ENCODE peak calls at places on chromosomes 1 and 21, in six cellular contexts. T is K562, W is GM12891, G is GM12878, J is HepG2, I is SK-N-SH. U is an unnamed sample.
A peak's percentile ranks its signal among the peaks of the same experiment; 100 is the strongest.

GRCh38 chr1:229406798-229407197 is 27.1 kb downstream of the ACTA1 start:
- DNase-seq in W (no peak), G (no peak), T (no peak), I (no peak), J (peak; percentile 89), U (no peak)

GRCh38 chr1:179953974-179954493 is 576 bp upstream of the CEP350 start:
- DNase-seq in G (no peak), J (peak; percentile 49), I (peak; percentile 37), W (no peak), T (peak; percentile 19), U (no peak)

GRCh38 chr1:179077396-179077795 is 4.5 kb upstream of the TOR3A start:
- DNase-seq in T (no peak), W (no peak), I (no peak), J (no peak), G (no peak), U (no peak)

GRCh38 chr1:241457421-241457820 is 62.1 kb downstream of the FH start:
- DNase-seq in I (no peak), W (no peak), J (no peak), T (no peak), G (no peak), U (no peak)

GRCh38 chr1:77553568-77554291 is 128.7 kb downstream of the ZZZ3 start:
- DNase-seq in W (no peak), I (no peak), T (no peak), J (no peak), G (no peak), U (no peak)

GRCh38 chr1:57550092-57550491 is 126.2 kb upstream of the DAB1 start:
- DNase-seq in I (no peak), W (no peak), J (no peak), G (no peak), T (no peak), U (no peak)

GRCh38 chr21:42056468-42056867 is 14.6 kb upstream of the UMODL1 start:
- DNase-seq in J (no peak), T (no peak), I (no peak), W (no peak), G (no peak), U (no peak)

GRCh38 chr1:25100151-25100841 is 132.0 kb downstream of the SYF2 start:
- DNase-seq in T (no peak), W (no peak), I (no peak), G (no peak), J (no peak), U (no peak)

GRCh38 chr1:218553197-218553596 is 208.1 kb downstream of the TGFB2 start:
- DNase-seq in J (no peak), I (no peak), W (no peak), T (peak; percentile 28), G (no peak), U (no peak)

GRCh38 chr1:33015216-33015615 is 21.5 kb downstream of the AK2 start:
- DNase-seq in G (no peak), T (no peak), I (no peak), W (no peak), J (no peak), U (no peak)

GRCh38 chr1:229440821-229441537 is 7.1 kb upstream of the ACTA1 start:
- DNase-seq in T (no peak), W (no peak), J (no peak), I (no peak), G (peak; percentile 88), U (no peak)

GRCh38 chr1:8312235-8313218 is 5.4 kb upstream of the SLC45A1 start:
- DNase-seq in J (peak; percentile 51), W (no peak), I (no peak), G (no peak), T (no peak), U (no peak)

GRCh38 chr1:25197982-25198681 is 34.2 kb downstream of the SYF2 start:
- DNase-seq in G (no peak), T (no peak), J (peak; percentile 82), I (no peak), W (no peak), U (no peak)

GRCh38 chr1:162020145-162020544 is 3.5 kb downstream of the OLFML2B start:
- DNase-seq in J (no peak), I (no peak), T (no peak), W (no peak), G (no peak), U (no peak)

GRCh38 chr21:37072239-37072987 is 458 bp downstream of the PIGP start:
- DNase-seq in J (no peak), I (no peak), T (peak; percentile 76), G (no peak), W (peak; percentile 43), U (peak; percentile 46)

GRCh38 chr1:201329801-201330200 is 46.5 kb downstream of the PKP1 start:
- DNase-seq in J (no peak), W (no peak), G (no peak), T (no peak), I (no peak), U (no peak)

GRCh38 chr1:48610628-48611542 is 138.9 kb upstream of the SPATA6 start:
- DNase-seq in G (no peak), J (no peak), I (peak; percentile 34), W (no peak), T (no peak), U (no peak)

GRCh38 chr1:237672748-237673147 is 218.0 kb downstream of the ZP4 start:
- DNase-seq in T (no peak), W (no peak), J (no peak), G (no peak), I (peak; percentile 39), U (no peak)
- TF ChIP-seq TAF1 in T (no peak), W (no peak), J (no peak), G (no peak), I (no peak), U (no peak)

GRCh38 chr1:93629101-93630059 is 52.3 kb downstream of the BCAR3 start:
- DNase-seq in W (peak; percentile 39), G (peak; percentile 28), I (peak; percentile 53), J (peak; percentile 65), T (peak; percentile 57), U (no peak)
- TF ChIP-seq POLR2AphosphoS5 in W (no peak), G (no peak), I (no peak), J (no peak), T (no peak), U (no peak)

DNA sequence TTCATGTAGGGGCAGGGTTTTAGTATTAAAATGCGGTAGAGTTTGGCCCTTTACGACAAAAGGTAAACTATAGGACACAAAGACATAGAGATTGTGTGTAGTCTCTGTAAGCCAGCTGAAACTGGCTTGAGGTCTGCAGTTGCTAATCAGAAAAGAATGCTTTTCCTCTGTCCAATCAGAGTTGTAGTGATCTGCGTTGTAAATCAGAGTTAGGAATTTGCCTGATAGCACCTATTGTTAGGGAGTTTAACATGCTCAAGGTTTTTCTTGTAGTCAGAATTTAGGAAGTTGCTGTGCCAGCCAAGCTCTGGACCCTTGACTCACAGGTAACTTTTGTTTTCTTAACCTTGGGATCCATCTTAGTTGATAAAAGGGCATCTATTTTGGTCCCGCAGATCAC is 61.2 kb upstream of the VTCN1 start:
- DNase-seq in W (no peak), T (no peak), I (no peak), J (no peak), G (no peak), U (no peak)
- TF ChIP-seq TAF1 in W (no peak), T (no peak), I (no peak), J (no peak), G (no peak), U (no peak)

GRCh38 chr1:39184354-39184818 is 20.1 kb upstream of the MACF1 start:
- DNase-seq in T (peak; percentile 78), I (no peak), W (no peak), G (no peak), J (no peak), U (no peak)

GRCh38 chr1:39187276-39188046 is 17.0 kb upstream of the MACF1 start:
- DNase-seq in I (no peak), T (no peak), W (no peak), G (no peak), J (no peak), U (no peak)

GRCh38 chr1:39181311-39181710 is 23.2 kb upstream of the MACF1 start:
- DNase-seq in I (no peak), G (no peak), W (no peak), J (no peak), T (no peak), U (no peak)

GRCh38 chr1:39182804-39183203 is 21.7 kb upstream of the MACF1 start:
- DNase-seq in I (no peak), W (no peak), T (no peak), J (no peak), G (no peak), U (no peak)

GRCh38 chr1:39183503-39184353 is 20.8 kb upstream of the MACF1 start:
- DNase-seq in J (peak; percentile 90), G (no peak), T (peak; percentile 66), W (no peak), I (no peak), U (no peak)
- TF ChIP-seq POLR2AphosphoS5 in J (no peak), G (no peak), T (no peak), W (no peak), I (peak; percentile 59), U (no peak)

GRCh38 chr1:147550302-147550937 is 9.1 kb downstream of the BCL9 start:
- DNase-seq in J (no peak), I (no peak), G (no peak), W (no peak), T (no peak), U (no peak)
- TF ChIP-seq TAF1 in J (no peak), I (no peak), G (no peak), W (no peak), T (no peak), U (no peak)

U was measured in GM12892.